ENCODE peak calls at places on chromosomes 7 and 10, in five cellular contexts. Z, N, K, U and P are unnamed samples. For H3K36me3, the result is how much of the 10 kb centered on the place peaks cover.

GRCh38 chr7:83162402-83163256 is at the start of gene PCLO:
- DNase-seq in Z (peak), N (peak), K (peak), U (peak), P (no peak)

GRCh38 chr10:61822781-61823230 is 78.7 kb upstream of the ARID5B start:
- DNase-seq in Z (no peak), N (no peak), K (no peak), U (no peak), P (no peak)

GRCh38 chr7:113087278-113087998 is 811 bp upstream of the GPR85 start:
- DNase-seq in Z (no peak), N (no peak), K (no peak), U (no peak), P (no peak)

GRCh38 chr10:69710008-69710905 is 80.2 kb downstream of the FAM241B start:
- DNase-seq in Z (no peak), N (no peak), K (no peak), U (no peak), P (no peak)

GRCh38 chr10:48610585-48611093 is 5.8 kb upstream of the ARHGAP22 start:
- DNase-seq in Z (no peak), N (no peak), K (no peak), U (no peak), P (no peak)

GRCh38 chr10:109126541-109126940 is 796.8 kb downstream of the XPNPEP1 start:
- DNase-seq in Z (no peak), N (no peak), K (no peak), U (no peak), P (no peak)

GRCh38 chr7:77765906-77766800 is 32.1 kb downstream of the TMEM60 start:
- DNase-seq in Z (no peak), N (no peak), K (no peak), U (no peak), P (no peak)

GRCh38 chr10:90845726-90846125 is 12.1 kb downstream of the HTR7 start:
- DNase-seq in Z (no peak), N (no peak), K (no peak), U (no peak), P (no peak)

GRCh38 chr10:93701903-93702277 is 502 bp downstream of the FRA10AC1 start:
- DNase-seq in Z (no peak), N (no peak), K (no peak), U (no peak), P (no peak)

GRCh38 chr7:93890041-93890463 is 501 bp downstream of the TFPI2 start:
- DNase-seq in Z (peak), N (no peak), K (no peak), U (peak), P (no peak)

GRCh38 chr10:75542084-75542483 is 110.7 kb downstream of the LRMDA start:
- DNase-seq in Z (no peak), N (no peak), K (no peak), U (no peak), P (no peak)

GRCh38 chr7:83655951-83656556 is 7.1 kb upstream of the SEMA3E start:
- DNase-seq in Z (no peak), N (no peak), K (peak), U (no peak), P (no peak)

GRCh38 chr7:111424768-111425167 is 137.5 kb downstream of the IMMP2L start:
- DNase-seq in Z (no peak), N (no peak), K (peak), U (no peak), P (no peak)

GRCh38 chr10:3484306-3485187 is 300.5 kb downstream of the KLF6 start:
- DNase-seq in Z (no peak), N (peak), K (no peak), U (no peak), P (no peak)

GRCh38 chr10:130361351-130362105 is 225.3 kb downstream of the GLRX3 start:
- DNase-seq in Z (no peak), N (no peak), K (no peak), U (no peak), P (no peak)

GRCh38 chr7:41835977-41836530 is 133.2 kb upstream of the INHBA start:
- DNase-seq in Z (no peak), N (no peak), K (no peak), U (no peak), P (no peak)

GRCh38 chr10:72334832-72335393 is 19.8 kb downstream of the DNAJB12 start:
- DNase-seq in Z (peak), N (peak), K (no peak), U (peak), P (peak)

GRCh38 chr7:80427218-80427617 is 84.6 kb downstream of the GNAT3 start:
- DNase-seq in Z (no peak), N (no peak), K (no peak), U (no peak), P (no peak)

GRCh38 chr7:30389793-30390192 is 88.8 kb downstream of the NOD1 start:
- DNase-seq in Z (no peak), N (no peak), K (no peak), U (no peak), P (no peak)

GRCh38 chr10:15427836-15428414 is 56.8 kb upstream of the FAM171A1 start:
- DNase-seq in Z (no peak), N (no peak), K (no peak), U (no peak), P (no peak)

GRCh38 chr10:48535416-48536225 is 69.3 kb downstream of the ARHGAP22 start:
- DNase-seq in Z (no peak), N (no peak), K (no peak), U (no peak), P (peak)

GRCh38 chr7:2441430-2442058 is 34.7 kb downstream of the GRIFIN start:
- DNase-seq in Z (no peak), N (no peak), K (no peak), U (no peak), P (no peak)

DNA sequence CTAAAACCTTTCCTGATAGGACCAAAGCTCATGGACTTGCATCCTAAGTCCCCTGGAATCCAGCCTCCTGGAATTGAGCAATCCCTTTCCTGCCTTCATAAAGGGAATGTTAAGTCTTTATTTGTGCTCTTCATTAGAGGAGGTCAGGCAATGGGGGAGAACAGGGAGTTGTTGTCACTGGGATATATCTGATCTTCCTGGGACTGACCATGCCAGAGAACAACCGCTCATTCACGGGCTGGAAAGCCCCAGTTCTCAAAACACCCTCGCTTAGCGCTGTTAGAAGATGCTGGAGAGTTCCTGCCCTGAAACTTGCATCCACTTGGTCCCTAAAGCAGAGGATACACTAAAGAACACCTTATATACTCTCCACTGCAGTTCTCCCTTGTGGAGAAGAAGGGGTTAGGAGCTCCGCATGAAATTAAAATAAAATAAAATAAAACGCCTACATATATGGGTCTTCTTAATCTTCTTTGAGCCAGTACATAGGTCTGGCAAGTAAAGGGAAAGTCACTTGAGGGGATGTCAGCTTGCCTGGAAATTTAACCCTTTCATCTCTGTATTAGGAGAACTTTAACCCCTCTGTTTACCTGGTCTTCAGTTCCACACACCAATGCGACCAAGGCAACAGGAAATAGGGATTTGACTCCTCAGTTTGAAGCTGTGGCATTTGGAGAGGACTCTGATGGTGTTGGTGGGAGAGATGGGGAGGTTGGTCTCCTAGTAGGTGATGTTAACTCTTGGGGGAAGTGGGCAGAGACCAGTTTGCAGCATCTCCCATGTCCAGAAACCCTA is 1.2 kb downstream of the SORCS1 start:
- DNase-seq in Z (no peak), N (no peak), K (no peak), U (no peak), P (no peak)
- H3K4me3 ChIP-seq in Z (peak), N (peak), K (peak), U (no peak), P (peak)

DNA sequence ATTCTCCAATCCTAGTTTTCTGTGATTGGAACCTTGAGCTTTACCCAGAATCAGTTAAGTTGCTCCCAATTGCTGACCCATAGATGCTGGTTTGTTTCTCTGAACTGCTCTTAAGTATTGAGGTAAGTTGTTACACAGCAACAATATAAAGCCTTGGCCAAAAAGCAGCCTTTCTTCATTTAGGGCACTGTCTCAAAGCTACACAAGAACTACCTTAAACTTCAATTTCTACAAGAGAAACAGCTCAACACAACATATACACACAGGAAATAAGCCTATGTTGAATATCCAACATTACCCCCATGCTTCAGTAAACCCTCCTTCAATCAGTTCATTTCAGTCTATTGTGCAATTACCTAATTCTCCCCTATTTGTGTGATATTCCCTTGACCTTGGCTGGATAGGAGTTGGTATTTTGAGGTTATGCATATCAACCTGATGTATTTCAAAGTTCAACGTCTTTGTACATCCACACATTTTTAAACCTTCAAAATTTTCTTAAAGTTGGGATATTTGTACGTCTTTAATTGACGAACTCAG is 11.5 kb downstream of the HNRNPA2B1 start:
- DNase-seq in Z (no peak), N (no peak), K (no peak), U (no peak), P (no peak)
- H3K36me3 ChIP-seq in Z (under half), N (under half), K (half or more), U (under half), P (half or more)

GRCh38 chr7:45653209-45653907 is 79.2 kb downstream of the ADCY1 start:
- DNase-seq in Z (no peak), N (no peak), K (no peak), U (no peak), P (peak)
- H3K4me3 ChIP-seq in Z (no peak), N (no peak), K (no peak), U (no peak), P (no peak)

DNA sequence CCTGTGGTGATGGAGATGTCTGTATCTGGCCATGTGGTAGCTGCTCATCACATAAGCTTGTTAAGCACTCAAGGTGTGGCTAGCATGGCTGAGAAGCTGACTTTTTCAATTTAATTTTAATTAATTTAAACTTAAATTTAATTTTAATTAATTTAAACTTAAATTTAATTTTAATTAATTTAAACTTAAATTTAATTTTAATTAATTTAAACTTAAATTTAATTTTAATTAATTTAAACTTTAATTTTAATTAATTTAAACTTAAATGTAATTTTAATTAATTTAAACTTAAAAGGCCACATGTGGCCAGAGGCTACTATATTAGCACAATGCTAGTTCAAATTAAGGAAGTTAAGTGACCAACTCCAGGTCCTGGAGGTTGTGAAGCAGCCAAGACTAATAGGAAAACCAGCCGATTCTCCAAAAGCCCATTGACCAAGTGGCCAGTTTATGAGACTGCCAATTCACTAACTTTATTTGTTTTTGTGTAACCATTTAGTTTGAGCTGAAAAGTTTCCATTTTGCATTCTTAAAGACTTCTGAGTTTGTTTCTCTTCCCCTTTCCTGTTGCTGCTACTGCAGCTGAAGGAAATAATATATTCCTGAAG is 16.4 kb downstream of the MSRB2 start:
- DNase-seq in Z (no peak), N (no peak), K (no peak), U (no peak), P (no peak)
- H3K36me3 ChIP-seq in Z (under half), N (under half), K (under half), U (under half), P (half or more)

DNA sequence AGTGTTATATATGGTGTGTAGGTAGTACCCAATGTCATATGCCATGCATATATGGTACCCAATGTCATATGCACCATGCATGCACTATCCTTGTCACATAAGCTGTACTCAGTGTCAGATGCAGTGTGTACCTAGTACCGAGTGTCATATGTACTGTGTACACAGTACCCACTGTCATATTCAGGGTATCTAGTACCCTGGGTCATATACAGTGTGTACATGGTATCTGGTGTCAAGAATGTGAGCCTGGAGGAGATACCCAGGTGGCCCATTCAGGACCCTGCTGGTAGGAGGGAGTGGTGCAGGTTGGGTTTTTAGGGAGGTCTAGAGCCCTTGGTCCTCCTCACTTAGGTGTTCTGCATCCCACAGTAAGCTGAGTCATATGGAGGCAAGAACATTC is 1.8 kb downstream of the ZMYND11 start:
- DNase-seq in Z (no peak), N (peak), K (no peak), U (no peak), P (no peak)
- H3K4me3 ChIP-seq in Z (peak), N (peak), K (peak), U (peak), P (no peak)

GRCh38 chr10:100201549-100201948 is 15.7 kb upstream of the ERLIN1 start:
- DNase-seq in Z (no peak), N (no peak), K (no peak), U (no peak), P (no peak)

GRCh38 chr10:100209303-100209702 is 20.1 kb downstream of the CHUK start:
- DNase-seq in Z (no peak), N (no peak), K (no peak), U (no peak), P (no peak)

GRCh38 chr10:100208271-100208670 is 21.1 kb downstream of the CHUK start:
- DNase-seq in Z (no peak), N (no peak), K (no peak), U (no peak), P (no peak)

DNA sequence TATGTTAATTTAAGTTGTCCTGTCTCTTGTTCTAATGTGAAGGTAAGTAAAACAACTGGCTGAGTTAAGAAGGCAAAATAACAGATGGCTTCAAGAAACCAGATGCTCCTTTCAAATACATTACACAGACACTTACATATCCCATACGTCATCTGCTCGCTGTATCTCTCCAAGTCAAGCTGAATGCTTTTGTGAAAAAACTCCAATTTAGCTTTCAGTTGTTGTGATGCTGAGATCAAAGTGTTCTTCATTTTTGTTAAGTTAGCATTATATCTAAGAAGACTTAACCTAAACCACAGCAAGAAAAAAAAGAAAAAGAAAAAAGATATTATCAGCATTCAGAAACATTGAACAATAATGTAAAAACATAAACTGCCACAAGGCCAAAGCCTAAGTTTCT is 18.5 kb upstream of the ERLIN1 start:
- DNase-seq in Z (no peak), N (no peak), K (no peak), U (no peak), P (no peak)
- H3K36me3 ChIP-seq in Z (under half), N (under half), K (half or more), U (under half), P (half or more)